ENCODE peak calls at places on chromosomes 5 and 9, in nine cellular contexts. B is iris pigment epithelial cell; W is cardiac septum; Y is stimulated activated CD4-positive, alpha-beta T cell treated with anti-CD3 and anti-CD28 coated beads, Interleukin-4, amount 100 ng/mL, for 4 hours; M is effector memory CD8-positive, alpha-beta T cell; R is H54; D is G401; J is stimulated activated naive CD4-positive, alpha-beta T cell treated with Interleukin-2 at 50 U/mL for 16 hours; L is uterus. Z is an unnamed sample.

GRCh38 chr9:124617477-124618141 is 110.4 kb upstream of the NR5A1 start:
- DNase-seq in B (peak), W (peak), Y (peak), M (peak), R (peak), D (peak), J (peak), L (peak), Z (peak)

GRCh38 chr9:87606921-87607521 is 109.4 kb downstream of the DAPK1 start:
- DNase-seq in B (peak), W (no peak), Y (no peak), M (no peak), R (peak), D (no peak), J (no peak), L (no peak), Z (no peak)

GRCh38 chr9:93645921-93646639 is 69.7 kb downstream of the PHF2 start:
- DNase-seq in B (no peak), W (peak), Y (no peak), M (no peak), R (no peak), D (no peak), J (no peak), L (peak), Z (no peak)

GRCh38 chr9:77750284-77750683 is 102.2 kb upstream of the GNA14 start:
- DNase-seq in B (peak), W (no peak), Y (no peak), M (no peak), R (no peak), D (no peak), J (no peak), L (no peak), Z (no peak)

GRCh38 chr5:134273642-134274361 is 47.9 kb upstream of the PPP2CA start:
- DNase-seq in B (no peak), W (no peak), Y (no peak), M (no peak), R (no peak), D (no peak), J (no peak), L (no peak), Z (no peak)

GRCh38 chr9:124356745-124357390 is 58.4 kb downstream of the PSMB7 start:
- DNase-seq in B (no peak), W (no peak), Y (no peak), M (no peak), R (no peak), D (no peak), J (no peak), L (no peak), Z (no peak)

GRCh38 chr5:151483176-151483575 is 35.8 kb downstream of the SLC36A1 start:
- DNase-seq in B (peak), W (no peak), Y (no peak), M (no peak), R (no peak), D (no peak), J (no peak), L (no peak), Z (no peak)

GRCh38 chr9:36930941-36931340 is 103.1 kb downstream of the PAX5 start:
- DNase-seq in B (no peak), W (no peak), Y (no peak), M (no peak), R (no peak), D (no peak), J (no peak), L (no peak), Z (no peak)

GRCh38 chr5:31767335-31768031 is 128.6 kb downstream of the PDZD2 start:
- DNase-seq in B (no peak), W (no peak), Y (no peak), M (no peak), R (no peak), D (no peak), J (no peak), L (no peak), Z (no peak)

GRCh38 chr5:33299621-33300208 is 141.1 kb upstream of the TARS1 start:
- DNase-seq in B (peak), W (no peak), Y (no peak), M (no peak), R (peak), D (peak), J (no peak), L (no peak), Z (no peak)

GRCh38 chr5:33091571-33092363 is 349.0 kb upstream of the TARS1 start:
- DNase-seq in B (peak), W (no peak), Y (no peak), M (no peak), R (no peak), D (no peak), J (no peak), L (no peak), Z (no peak)

GRCh38 chr5:127353761-127354160 is 63.2 kb downstream of the MEGF10 start:
- DNase-seq in B (no peak), W (no peak), Y (no peak), M (no peak), R (no peak), D (no peak), J (no peak), L (no peak), Z (no peak)

GRCh38 chr5:96597441-96598020 is 64.6 kb upstream of the CAST start:
- DNase-seq in B (peak), W (no peak), Y (no peak), M (no peak), R (peak), D (no peak), J (no peak), L (no peak), Z (no peak)

GRCh38 chr5:456351-457194 is 13.6 kb downstream of the EXOC3 start:
- DNase-seq in B (no peak), W (peak), Y (no peak), M (no peak), R (no peak), D (no peak), J (no peak), L (peak), Z (no peak)

GRCh38 chr5:32961066-32961429 is 249.9 kb downstream of the NPR3 start:
- DNase-seq in B (peak), W (no peak), Y (no peak), M (no peak), R (no peak), D (no peak), J (no peak), L (no peak), Z (no peak)

GRCh38 chr5:158899792-158900191 is 199.9 kb downstream of the EBF1 start:
- DNase-seq in B (no peak), W (no peak), Y (no peak), M (no peak), R (no peak), D (no peak), J (no peak), L (peak), Z (no peak)

GRCh38 chr9:127612993-127613954 is 1.2 kb downstream of the STXBP1 start:
- DNase-seq in B (peak), W (peak), Y (peak), M (peak), R (peak), D (peak), J (peak), L (peak), Z (peak)

GRCh38 chr5:132058646-132059042 is 1.8 kb upstream of the IL3 start:
- DNase-seq in B (no peak), W (no peak), Y (no peak), M (no peak), R (no peak), D (no peak), J (no peak), L (no peak), Z (peak)

GRCh38 chr9:26229324-26230054 is 551.2 kb upstream of the TUSC1 start:
- DNase-seq in B (no peak), W (no peak), Y (no peak), M (no peak), R (no peak), D (no peak), J (no peak), L (no peak), Z (no peak)

GRCh38 chr9:113011911-113012381 is at the start of gene ZNF883:
- DNase-seq in B (peak), W (no peak), Y (peak), M (peak), R (no peak), D (peak), J (peak), L (peak), Z (peak)